ENCODE peak calls at places on chromosome 5, in nine cellular contexts. One of them, this sample, is unnamed.

GRCh38 chr5:135120951-135121350 is 86.9 kb upstream of the PITX1 start:
- DNase-seq in GM10248: no peak
- DNase-seq in AG04449: no peak
- DNase-seq in RWPE1: no peak
- DNase-seq in body of pancreas: no peak
- DNase-seq in AG10803: no peak
- DNase-seq in kidney: peak; percentile 17
- DNase-seq in endothelial cell: peak; percentile 23
- DNase-seq in Peyer's patch: peak; percentile 7
- DNase-seq in this sample: no peak

GRCh38 chr5:72837524-72838096 is 21.1 kb downstream of the TNPO1 start:
- DNase-seq in body of pancreas: no peak
- DNase-seq in AG10803: no peak
- DNase-seq in kidney: no peak
- DNase-seq in RWPE1: no peak
- DNase-seq in GM10248: no peak
- DNase-seq in endothelial cell: no peak
- DNase-seq in AG04449: no peak
- DNase-seq in Peyer's patch: no peak
- DNase-seq in this sample: no peak

GRCh38 chr5:17860660-17861315 is 226.5 kb downstream of the TAF11L14 start:
- DNase-seq in kidney: no peak
- DNase-seq in RWPE1: peak; percentile 37
- DNase-seq in body of pancreas: no peak
- DNase-seq in AG10803: no peak
- DNase-seq in Peyer's patch: no peak
- DNase-seq in GM10248: no peak
- DNase-seq in endothelial cell: no peak
- DNase-seq in AG04449: no peak
- DNase-seq in this sample: no peak

GRCh38 chr5:43602456-43602817 is 543 bp upstream of the NNT start:
- DNase-seq in kidney: no peak
- DNase-seq in RWPE1: peak; percentile 42
- DNase-seq in endothelial cell: no peak
- DNase-seq in Peyer's patch: no peak
- DNase-seq in AG04449: no peak
- DNase-seq in body of pancreas: peak; percentile 25
- DNase-seq in GM10248: no peak
- DNase-seq in AG10803: peak; percentile 61
- DNase-seq in this sample: no peak

GRCh38 chr5:151496041-151496484 is 48.7 kb downstream of the SLC36A1 start:
- DNase-seq in endothelial cell: no peak
- DNase-seq in RWPE1: no peak
- DNase-seq in body of pancreas: no peak
- DNase-seq in GM10248: no peak
- DNase-seq in AG10803: no peak
- DNase-seq in kidney: no peak
- DNase-seq in AG04449: no peak
- DNase-seq in Peyer's patch: no peak
- DNase-seq in this sample: no peak

GRCh38 chr5:166767858-166768257 is 1523.6 kb upstream of the WWC1 start:
- DNase-seq in AG10803: no peak
- DNase-seq in AG04449: no peak
- DNase-seq in GM10248: no peak
- DNase-seq in Peyer's patch: no peak
- DNase-seq in body of pancreas: no peak
- DNase-seq in kidney: no peak
- DNase-seq in RWPE1: no peak
- DNase-seq in endothelial cell: no peak
- DNase-seq in this sample: no peak

GRCh38 chr5:79974896-79975295 is 16.2 kb downstream of the MTX3 start:
- DNase-seq in GM10248: no peak
- DNase-seq in body of pancreas: no peak
- DNase-seq in AG10803: peak; percentile 76
- DNase-seq in Peyer's patch: no peak
- DNase-seq in RWPE1: peak; percentile 73
- DNase-seq in AG04449: no peak
- DNase-seq in endothelial cell: no peak
- DNase-seq in kidney: no peak
- DNase-seq in this sample: no peak

GRCh38 chr5:115386657-115387056 is 90.2 kb upstream of the CCDC112 start:
- DNase-seq in GM10248: no peak
- DNase-seq in RWPE1: no peak
- DNase-seq in kidney: no peak
- DNase-seq in Peyer's patch: no peak
- DNase-seq in AG04449: no peak
- DNase-seq in AG10803: no peak
- DNase-seq in endothelial cell: no peak
- DNase-seq in body of pancreas: no peak
- DNase-seq in this sample: no peak

GRCh38 chr5:172984244-172984953 is 828 bp downstream of the ATP6V0E1 start:
- DNase-seq in RWPE1: peak; percentile 88
- DNase-seq in body of pancreas: peak; percentile 69
- DNase-seq in AG10803: peak; percentile 92
- DNase-seq in endothelial cell: peak; percentile 59
- DNase-seq in GM10248: peak; percentile 79
- DNase-seq in kidney: peak; percentile 88
- DNase-seq in AG04449: peak; percentile 52
- DNase-seq in Peyer's patch: peak; percentile 62
- DNase-seq in this sample: peak; percentile 74

GRCh38 chr5:168782172-168782571 is 203.0 kb upstream of the PANK3 start:
- DNase-seq in RWPE1: no peak
- DNase-seq in Peyer's patch: no peak
- DNase-seq in AG10803: no peak
- DNase-seq in AG04449: no peak
- DNase-seq in endothelial cell: no peak
- DNase-seq in kidney: no peak
- DNase-seq in body of pancreas: no peak
- DNase-seq in GM10248: no peak
- DNase-seq in this sample: no peak

GRCh38 chr5:588406-588995 is 23.6 kb upstream of the CEP72 start:
- DNase-seq in Peyer's patch: no peak
- DNase-seq in RWPE1: no peak
- DNase-seq in GM10248: no peak
- DNase-seq in AG04449: no peak
- DNase-seq in AG10803: no peak
- DNase-seq in body of pancreas: no peak
- DNase-seq in kidney: no peak
- DNase-seq in endothelial cell: no peak
- DNase-seq in this sample: no peak

GRCh38 chr5:111120911-111121310 is 28.8 kb downstream of the WDR36 start:
- DNase-seq in RWPE1: no peak
- DNase-seq in AG10803: no peak
- DNase-seq in AG04449: no peak
- DNase-seq in GM10248: no peak
- DNase-seq in endothelial cell: no peak
- DNase-seq in kidney: no peak
- DNase-seq in body of pancreas: no peak
- DNase-seq in Peyer's patch: no peak
- DNase-seq in this sample: no peak

GRCh38 chr5:150960791-150961396 is 56.1 kb upstream of the ZNF300 start:
- DNase-seq in RWPE1: no peak
- DNase-seq in AG10803: no peak
- DNase-seq in kidney: no peak
- DNase-seq in GM10248: no peak
- DNase-seq in body of pancreas: no peak
- DNase-seq in Peyer's patch: no peak
- DNase-seq in endothelial cell: no peak
- DNase-seq in AG04449: no peak
- DNase-seq in this sample: no peak

GRCh38 chr5:407051-407450 is 35.9 kb upstream of the EXOC3 start:
- DNase-seq in endothelial cell: no peak
- DNase-seq in body of pancreas: no peak
- DNase-seq in AG10803: no peak
- DNase-seq in GM10248: no peak
- DNase-seq in kidney: no peak
- DNase-seq in AG04449: no peak
- DNase-seq in Peyer's patch: no peak
- DNase-seq in RWPE1: no peak
- DNase-seq in this sample: no peak

GRCh38 chr5:167295686-167296015 is 995.8 kb upstream of the WWC1 start:
- DNase-seq in Peyer's patch: no peak
- DNase-seq in kidney: no peak
- DNase-seq in RWPE1: peak; percentile 44
- DNase-seq in AG04449: no peak
- DNase-seq in body of pancreas: no peak
- DNase-seq in AG10803: peak; percentile 8
- DNase-seq in GM10248: no peak
- DNase-seq in endothelial cell: no peak
- DNase-seq in this sample: no peak

GRCh38 chr5:77305921-77306320 is 95.4 kb downstream of the PDE8B start:
- DNase-seq in GM10248: no peak
- DNase-seq in body of pancreas: no peak
- DNase-seq in AG10803: peak; percentile 94
- DNase-seq in RWPE1: no peak
- DNase-seq in endothelial cell: no peak
- DNase-seq in AG04449: peak; percentile 53
- DNase-seq in kidney: no peak
- DNase-seq in Peyer's patch: no peak
- DNase-seq in this sample: peak; percentile 43
- TF ChIP-seq CTCF in GM10248: no peak
- TF ChIP-seq CTCF in body of pancreas: no peak
- TF ChIP-seq CTCF in AG10803: no peak
- TF ChIP-seq CTCF in RWPE1: no peak
- TF ChIP-seq CTCF in endothelial cell: no peak
- TF ChIP-seq CTCF in AG04449: no peak
- TF ChIP-seq CTCF in kidney: no peak
- TF ChIP-seq CTCF in Peyer's patch: no peak
- TF ChIP-seq CTCF in this sample: no peak

GRCh38 chr5:133387091-133387490 is 225.2 kb downstream of the FSTL4 start:
- DNase-seq in AG04449: no peak
- DNase-seq in GM10248: no peak
- DNase-seq in endothelial cell: no peak
- DNase-seq in AG10803: no peak
- DNase-seq in RWPE1: no peak
- DNase-seq in kidney: no peak
- DNase-seq in body of pancreas: no peak
- DNase-seq in Peyer's patch: no peak
- DNase-seq in this sample: no peak
- TF ChIP-seq CTCF in AG04449: no peak
- TF ChIP-seq CTCF in GM10248: no peak
- TF ChIP-seq CTCF in endothelial cell: no peak
- TF ChIP-seq CTCF in AG10803: no peak
- TF ChIP-seq CTCF in RWPE1: no peak
- TF ChIP-seq CTCF in kidney: no peak
- TF ChIP-seq CTCF in body of pancreas: no peak
- TF ChIP-seq CTCF in Peyer's patch: no peak
- TF ChIP-seq CTCF in this sample: no peak

DNA sequence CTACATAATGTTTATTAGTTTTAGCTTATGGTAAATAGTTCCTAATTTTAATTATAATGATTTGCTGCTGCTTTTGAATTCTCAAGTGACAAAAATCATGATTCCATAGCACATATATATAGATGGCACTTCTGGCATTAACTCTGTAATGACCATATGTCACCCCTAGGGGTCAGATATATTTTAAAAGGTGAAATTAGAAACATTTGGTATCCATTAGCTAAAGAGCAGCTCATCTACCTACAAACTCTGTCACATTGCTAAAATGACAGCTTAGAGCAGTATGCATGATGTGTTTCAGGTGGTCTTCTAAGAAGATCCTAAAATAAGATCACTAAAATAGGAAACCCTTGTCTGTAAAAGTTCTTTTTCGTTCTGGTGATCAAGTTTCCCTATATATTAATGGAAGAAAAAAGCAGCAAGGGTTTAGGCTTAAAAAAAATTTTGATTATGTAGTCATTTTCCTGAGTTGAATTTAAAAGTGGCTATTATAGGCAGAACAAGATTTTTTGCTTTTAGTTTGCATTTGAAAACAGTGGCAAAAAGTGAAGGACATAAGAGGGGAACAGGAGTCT is 157.7 kb upstream of the POU5F2 start:
- DNase-seq in Peyer's patch: no peak
- DNase-seq in AG10803: no peak
- DNase-seq in AG04449: no peak
- DNase-seq in RWPE1: peak; percentile 26
- DNase-seq in endothelial cell: no peak
- DNase-seq in body of pancreas: no peak
- DNase-seq in kidney: no peak
- DNase-seq in GM10248: peak; percentile 3
- DNase-seq in this sample: no peak
- TF ChIP-seq CTCF in Peyer's patch: no peak
- TF ChIP-seq CTCF in AG10803: peak; percentile 52
- TF ChIP-seq CTCF in AG04449: peak; percentile 14
- TF ChIP-seq CTCF in RWPE1: peak; percentile 56
- TF ChIP-seq CTCF in endothelial cell: peak; percentile 87
- TF ChIP-seq CTCF in body of pancreas: no peak
- TF ChIP-seq CTCF in kidney: no peak
- TF ChIP-seq CTCF in GM10248: peak; percentile 26
- TF ChIP-seq CTCF in this sample: peak; percentile 20

DNA sequence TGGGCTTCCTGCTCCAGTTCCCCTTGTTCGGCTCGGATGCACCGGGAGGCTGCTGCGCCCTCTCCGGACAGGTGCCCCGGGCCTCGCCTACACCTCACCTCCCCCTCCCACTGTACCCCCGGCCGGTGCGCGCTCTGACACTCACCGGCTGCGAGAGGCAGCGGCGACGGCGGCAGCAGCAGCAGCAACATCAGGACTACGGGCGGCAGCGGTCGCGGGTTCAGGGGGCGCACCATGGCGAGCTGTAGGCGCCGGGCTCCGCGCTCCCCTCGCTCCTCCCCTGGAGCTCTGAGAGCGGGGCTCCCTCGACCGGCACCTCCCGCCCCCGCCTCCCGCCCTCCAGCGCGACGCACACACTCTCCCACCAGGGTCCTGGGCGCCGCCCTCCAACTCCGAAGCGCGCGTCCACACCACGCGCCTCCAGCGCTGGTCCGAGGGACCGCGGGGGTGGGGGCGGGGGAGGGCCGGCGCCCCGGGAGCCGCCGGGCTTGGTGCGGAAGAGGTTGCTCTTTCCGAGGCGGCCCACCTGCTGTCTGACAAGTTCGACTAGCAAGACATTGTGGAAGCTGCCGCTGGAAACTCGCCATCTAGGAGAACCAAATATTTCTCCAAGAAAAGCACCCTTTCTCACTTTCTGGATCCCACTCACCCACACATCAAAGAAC is at the start of gene GFRA3:
- DNase-seq in RWPE1: no peak
- DNase-seq in kidney: no peak
- DNase-seq in Peyer's patch: no peak
- DNase-seq in endothelial cell: peak; percentile 14
- DNase-seq in AG10803: no peak
- DNase-seq in GM10248: peak; percentile 50
- DNase-seq in body of pancreas: peak; percentile 13
- DNase-seq in AG04449: no peak
- DNase-seq in this sample: no peak
- TF ChIP-seq CTCF in RWPE1: no peak
- TF ChIP-seq CTCF in kidney: no peak
- TF ChIP-seq CTCF in Peyer's patch: no peak
- TF ChIP-seq CTCF in endothelial cell: no peak
- TF ChIP-seq CTCF in AG10803: no peak
- TF ChIP-seq CTCF in GM10248: no peak
- TF ChIP-seq CTCF in body of pancreas: no peak
- TF ChIP-seq CTCF in AG04449: no peak
- TF ChIP-seq CTCF in this sample: no peak

GRCh38 chr5:147044868-147045267 is 166.3 kb upstream of the PPP2R2B start:
- DNase-seq in GM10248: no peak
- DNase-seq in kidney: no peak
- DNase-seq in RWPE1: no peak
- DNase-seq in AG10803: no peak
- DNase-seq in Peyer's patch: no peak
- DNase-seq in body of pancreas: no peak
- DNase-seq in AG04449: no peak
- DNase-seq in endothelial cell: no peak
- DNase-seq in this sample: no peak
- TF ChIP-seq CTCF in GM10248: no peak
- TF ChIP-seq CTCF in kidney: no peak
- TF ChIP-seq CTCF in RWPE1: no peak
- TF ChIP-seq CTCF in AG10803: no peak
- TF ChIP-seq CTCF in Peyer's patch: no peak
- TF ChIP-seq CTCF in body of pancreas: no peak
- TF ChIP-seq CTCF in AG04449: no peak
- TF ChIP-seq CTCF in endothelial cell: no peak
- TF ChIP-seq CTCF in this sample: no peak

This sample was measured in AG09319.